ENCODE peak calls at places on chromosomes 5 and 9, in five cellular contexts. U, T, O, V and I are unnamed samples.

GRCh38 chr5:137113939-137114338 is 385.2 kb downstream of the SPOCK1 start:
- DNase-seq in U (no peak), T (no peak), O (no peak), V (no peak), I (no peak)

GRCh38 chr5:23053846-23054245 is 200.7 kb upstream of the CDH12 start:
- DNase-seq in U (no peak), T (no peak), O (no peak), V (no peak), I (no peak)

GRCh38 chr9:131873891-131874440 is 134.1 kb upstream of the RAPGEF1 start:
- DNase-seq in U (no peak), T (no peak), O (no peak), V (no peak), I (no peak)

GRCh38 chr9:6937209-6937608 is 179.4 kb downstream of the KDM4C start:
- DNase-seq in U (no peak), T (no peak), O (no peak), V (no peak), I (no peak)

GRCh38 chr9:133579231-133579560 is 30.0 kb downstream of the FAM163B start:
- DNase-seq in U (no peak), T (no peak), O (no peak), V (no peak), I (no peak)

GRCh38 chr5:14184725-14185124 is 41.6 kb downstream of the TRIO start:
- DNase-seq in U (no peak), T (no peak), O (peak), V (no peak), I (no peak)

GRCh38 chr5:156621719-156622118 is 228.4 kb upstream of the PPP1R2B start:
- DNase-seq in U (no peak), T (no peak), O (no peak), V (no peak), I (no peak)

GRCh38 chr5:132495672-132496630 is 5.4 kb upstream of the IRF1 start:
- DNase-seq in U (peak), T (peak), O (peak), V (peak), I (peak)

GRCh38 chr5:152560508-152561137 is 155.5 kb upstream of the NMUR2 start:
- DNase-seq in U (peak), T (peak), O (peak), V (no peak), I (peak)

GRCh38 chr9:129552064-129552463 is 68.8 kb downstream of the C9orf50 start:
- DNase-seq in U (no peak), T (no peak), O (no peak), V (no peak), I (no peak)

GRCh38 chr9:86368871-86369521 is 14.8 kb upstream of the TUT7 start:
- DNase-seq in U (peak), T (peak), O (no peak), V (no peak), I (peak)

GRCh38 chr9:97632406-97632991 is 669 bp downstream of the TSTD2 start:
- DNase-seq in U (peak), T (peak), O (peak), V (peak), I (peak)

GRCh38 chr5:39519566-39520231 is 94.9 kb upstream of the DAB2 start:
- DNase-seq in U (no peak), T (no peak), O (no peak), V (no peak), I (peak)

GRCh38 chr5:169133500-169133899 is 167.4 kb downstream of the SLIT3 start:
- DNase-seq in U (no peak), T (no peak), O (no peak), V (no peak), I (no peak)

DNA sequence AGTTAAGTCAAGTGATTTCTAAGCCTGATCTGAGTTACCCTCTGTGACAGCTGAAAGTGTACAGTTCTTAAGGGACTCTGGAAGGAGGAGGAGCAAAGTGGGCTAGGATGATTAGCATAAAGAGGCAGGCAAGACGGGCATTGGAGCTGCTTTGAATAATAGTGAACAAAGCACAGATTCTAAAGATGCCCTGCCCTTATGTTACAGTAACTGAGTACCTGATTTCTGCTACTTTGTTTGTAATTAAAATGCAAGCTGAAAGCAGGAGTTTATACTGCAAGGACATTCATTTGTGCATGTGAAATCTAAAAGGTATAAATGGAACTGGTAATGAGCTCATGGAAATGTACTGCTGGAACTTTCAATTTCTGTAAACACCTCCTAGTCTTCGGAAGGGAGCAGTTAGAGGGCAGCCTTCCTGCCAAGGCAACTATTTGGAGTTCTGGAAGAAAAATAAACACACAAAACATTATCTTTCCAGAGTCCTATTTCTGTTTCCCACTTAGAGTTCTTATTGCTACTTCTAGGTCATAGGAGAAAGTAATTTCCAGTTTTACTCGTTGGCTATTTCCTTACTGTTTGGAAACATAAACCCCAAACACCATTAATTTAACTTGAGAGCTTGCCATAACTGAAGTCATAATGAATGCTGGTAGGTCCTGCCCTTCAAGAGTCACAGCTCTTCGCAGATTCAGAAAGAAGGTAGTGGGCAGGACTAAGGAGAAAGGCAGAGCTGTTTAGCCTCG is at the start of gene RANBP3L:
- DNase-seq in U (peak), T (no peak), O (no peak), V (no peak), I (no peak)
- H3K4me3 ChIP-seq in U (no peak), T (peak), O (peak), V (peak), I (peak)

GRCh38 chr9:79847074-79847473 is 275.3 kb downstream of the TLE4 start:
- DNase-seq in U (no peak), T (no peak), O (no peak), V (no peak), I (no peak)
- H3K4me3 ChIP-seq in U (no peak), T (no peak), O (no peak), V (no peak), I (no peak)

DNA sequence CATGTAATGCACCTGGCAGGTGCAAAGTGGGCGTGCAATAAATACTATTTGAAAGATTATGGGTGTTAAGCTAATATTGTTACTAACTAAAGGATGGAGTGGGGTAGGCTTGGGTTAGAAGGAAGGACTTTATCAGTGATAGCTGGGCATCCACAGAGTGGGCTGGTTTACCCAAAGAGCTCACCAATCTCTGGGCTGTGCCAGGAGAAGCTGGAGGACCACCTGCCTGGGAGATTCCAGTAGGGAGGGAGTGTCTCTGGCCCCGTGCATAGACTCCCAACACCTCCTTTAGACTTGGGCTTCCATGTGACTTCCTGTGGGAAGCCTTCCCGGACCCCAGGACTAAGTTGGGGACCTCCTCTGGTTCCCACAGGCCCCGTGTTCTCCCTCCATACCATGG is 5.6 kb upstream of the URM1 start:
- DNase-seq in U (no peak), T (no peak), O (no peak), V (no peak), I (no peak)
- H3K4me3 ChIP-seq in U (no peak), T (no peak), O (no peak), V (no peak), I (no peak)

DNA sequence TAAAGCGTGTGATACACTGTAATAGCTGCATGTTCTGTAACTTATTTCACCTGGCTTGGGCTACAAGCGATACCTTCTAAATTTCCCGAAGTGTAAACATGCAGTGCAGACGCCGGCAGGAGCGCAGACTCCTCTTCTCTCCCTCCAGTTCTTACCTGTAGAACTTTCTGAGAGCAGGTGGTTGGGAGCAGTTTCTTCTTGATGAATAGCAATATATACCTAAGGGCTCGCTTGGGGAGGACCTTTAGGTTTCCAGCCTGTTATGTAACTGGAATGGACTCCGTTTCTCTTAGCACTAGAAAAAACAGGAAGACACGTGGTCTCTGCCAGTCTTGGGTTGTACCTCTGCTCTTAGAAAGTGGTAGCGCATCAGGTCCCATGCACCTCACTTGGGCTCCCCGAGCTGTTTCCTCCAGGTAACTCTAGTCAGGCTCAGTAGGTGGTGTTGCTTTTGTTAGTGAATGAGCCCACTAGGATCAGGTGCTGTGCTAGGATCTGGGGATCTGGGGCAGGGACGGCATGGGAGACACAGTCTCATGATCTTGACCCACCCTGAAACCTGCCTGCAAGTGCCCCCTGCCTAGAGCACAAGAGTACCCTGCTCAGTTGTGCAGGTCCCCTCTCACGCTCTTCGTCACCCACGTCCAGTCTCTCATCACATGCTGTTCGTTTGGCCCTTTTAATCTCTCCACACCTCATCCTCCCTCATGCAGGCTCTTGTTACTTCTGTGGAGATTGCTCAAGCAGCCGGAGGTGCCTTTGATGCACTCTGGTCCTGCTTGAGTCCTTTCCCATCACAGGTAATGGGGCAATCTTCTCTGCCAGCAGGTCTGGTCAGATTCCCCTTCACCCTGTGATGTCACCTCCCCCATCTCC is 2.8 kb downstream of the TENT4A start:
- DNase-seq in U (no peak), T (no peak), O (no peak), V (peak), I (no peak)
- H3K4me3 ChIP-seq in U (peak), T (peak), O (peak), V (peak), I (peak)

GRCh38 chr9:35341021-35341420 is 148.9 kb upstream of the RUSC2 start:
- DNase-seq in U (no peak), T (no peak), O (no peak), V (no peak), I (no peak)
- H3K4me3 ChIP-seq in U (no peak), T (no peak), O (no peak), V (no peak), I (no peak)

DNA sequence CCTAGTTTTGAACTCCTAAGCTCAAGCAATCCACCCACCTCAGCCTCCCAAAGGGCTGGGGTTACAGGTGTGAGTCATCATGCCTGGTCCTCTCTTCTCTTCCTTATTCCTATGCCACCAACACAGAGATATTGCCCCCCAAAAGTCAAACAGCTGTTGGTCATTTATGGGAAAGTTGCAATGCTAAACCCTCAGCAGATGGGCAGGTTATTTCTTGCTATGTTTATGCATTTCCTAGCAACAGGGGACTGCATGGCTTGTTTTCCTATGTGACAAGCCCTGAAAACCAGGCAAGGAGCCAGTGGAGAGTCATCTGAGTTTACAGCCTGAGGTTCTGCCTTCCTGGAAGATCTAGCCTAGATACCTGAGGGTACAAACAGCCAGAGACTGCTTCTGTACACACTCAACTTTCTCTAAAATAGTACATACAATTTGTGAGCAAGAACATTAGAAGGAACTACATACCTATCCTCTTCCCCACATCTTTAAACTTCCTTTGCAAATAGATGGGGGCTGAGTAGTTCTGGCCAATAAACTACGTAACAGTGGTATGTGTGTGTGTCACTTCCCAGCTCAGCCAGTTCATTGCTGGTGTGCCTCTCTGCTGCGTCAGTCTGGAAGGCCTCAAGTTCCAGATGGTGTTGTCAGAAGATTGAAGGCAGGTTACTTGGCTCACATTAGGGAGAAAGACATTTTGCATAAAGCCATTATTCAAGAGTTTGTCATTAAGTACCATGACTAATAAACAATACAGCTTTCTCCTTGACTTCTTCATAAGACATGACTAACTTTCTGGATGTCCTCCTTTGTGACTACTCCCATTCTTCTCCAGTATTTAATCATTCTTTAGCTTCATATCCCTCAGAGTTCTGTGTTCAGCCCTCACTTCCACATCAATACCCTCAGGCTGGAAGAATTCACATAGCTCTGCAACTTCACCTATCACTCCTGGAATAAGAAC is 65.3 kb downstream of the CSNK1A1 start:
- DNase-seq in U (peak), T (peak), O (peak), V (peak), I (peak)
- H3K4me3 ChIP-seq in U (no peak), T (no peak), O (no peak), V (no peak), I (no peak)

GRCh38 chr5:139453683-139454567 is 8.6 kb downstream of the ECSCR start:
- DNase-seq in U (no peak), T (no peak), O (no peak), V (no peak), I (no peak)
- H3K4me3 ChIP-seq in U (no peak), T (no peak), O (no peak), V (no peak), I (no peak)

GRCh38 chr5:124742983-124743533 is 3.4 kb downstream of the ZNF608 start:
- DNase-seq in U (peak), T (peak), O (no peak), V (peak), I (no peak)
- H3K4me3 ChIP-seq in U (peak), T (peak), O (peak), V (peak), I (peak)

GRCh38 chr9:81649475-81649874 is 39.9 kb downstream of the TLE1 start:
- DNase-seq in U (no peak), T (no peak), O (no peak), V (no peak), I (no peak)
- H3K4me3 ChIP-seq in U (no peak), T (no peak), O (no peak), V (no peak), I (no peak)